ENCODE peak calls at places on chromosomes 6 and 20, in five cellular contexts. Y is activated T-cell treated with anti-CD3 and anti-CD28 coated beads for 1 hour, A is brain microvascular endothelial cell, O is glutamatergic neuron, X is M059J. P is an unnamed sample.

GRCh38 chr6:80610821-80611220 is 504.4 kb downstream of the BCKDHB start:
- DNase-seq in Y (no peak), A (peak), O (no peak), X (peak), P (no peak)

GRCh38 chr6:6781172-6781876 is 192.8 kb downstream of the LY86 start:
- DNase-seq in Y (no peak), A (peak), O (no peak), X (peak), P (peak)

GRCh38 chr6:44034931-44035345 is 92.3 kb downstream of the MRPL14 start:
- DNase-seq in Y (no peak), A (no peak), O (no peak), X (peak), P (peak)

GRCh38 chr6:111686249-111686997 is 80.7 kb upstream of the TRAF3IP2 start:
- DNase-seq in Y (no peak), A (no peak), O (peak), X (no peak), P (no peak)

GRCh38 chr6:6790891-6791290 is 202.4 kb downstream of the LY86 start:
- DNase-seq in Y (no peak), A (no peak), O (no peak), X (peak), P (peak)

GRCh38 chr20:45470939-45471338 is 1.4 kb downstream of the WFDC2 start:
- DNase-seq in Y (no peak), A (no peak), O (no peak), X (peak), P (no peak)

GRCh38 chr20:4087923-4088322 is 72.6 kb upstream of the RNF24 start:
- DNase-seq in Y (no peak), A (peak), O (no peak), X (peak), P (no peak)

GRCh38 chr6:41489284-41489851 is 56.8 kb upstream of the FOXP4 start:
- DNase-seq in Y (no peak), A (no peak), O (no peak), X (no peak), P (no peak)

GRCh38 chr20:51894619-51895018 is 92.3 kb upstream of the SALL4 start:
- DNase-seq in Y (no peak), A (no peak), O (no peak), X (no peak), P (no peak)

GRCh38 chr20:17762243-17762872 is 62.6 kb downstream of the BANF2 start:
- DNase-seq in Y (no peak), A (no peak), O (no peak), X (no peak), P (no peak)

GRCh38 chr20:58700121-58700780 is 7.7 kb downstream of the NPEPL1 start:
- DNase-seq in Y (no peak), A (no peak), O (no peak), X (no peak), P (no peak)

GRCh38 chr6:72363844-72364740 is 257.8 kb upstream of the KCNQ5 start:
- DNase-seq in Y (no peak), A (peak), O (no peak), X (peak), P (peak)

GRCh38 chr6:29414588-29414987 is at the start of gene OR12D1:
- DNase-seq in Y (no peak), A (no peak), O (no peak), X (peak), P (peak)

GRCh38 chr20:10427060-10427692 is 6.8 kb downstream of the MKKS start:
- DNase-seq in Y (peak), A (peak), O (peak), X (peak), P (peak)

GRCh38 chr20:42483694-42484303 is 705.9 kb downstream of the PTPRT start:
- DNase-seq in Y (no peak), A (no peak), O (peak), X (peak), P (no peak)

GRCh38 chr6:105649192-105649591 is 246.3 kb upstream of the PREP start:
- DNase-seq in Y (no peak), A (no peak), O (no peak), X (no peak), P (no peak)

GRCh38 chr6:45540375-45540920 is 162.7 kb upstream of the SUPT3H start:
- DNase-seq in Y (no peak), A (no peak), O (no peak), X (no peak), P (no peak)

GRCh38 chr20:658731-659291 is 5.8 kb upstream of the SRXN1 start:
- DNase-seq in Y (no peak), A (no peak), O (no peak), X (no peak), P (no peak)

GRCh38 chr6:153090241-153090930 is 40.7 kb downstream of the RGS17 start:
- DNase-seq in Y (no peak), A (peak), O (no peak), X (peak), P (peak)

GRCh38 chr6:31402324-31403282 is 792 bp upstream of the MICA start:
- DNase-seq in Y (peak), A (peak), O (no peak), X (peak), P (no peak)

GRCh38 chr20:37627060-37627766 is 66.6 kb upstream of the CTNNBL1 start:
- DNase-seq in Y (no peak), A (peak), O (no peak), X (peak), P (peak)

GRCh38 chr20:24256307-24256706 is 213.1 kb upstream of the SYNDIG1 start:
- DNase-seq in Y (no peak), A (no peak), O (no peak), X (no peak), P (no peak)

GRCh38 chr6:24640166-24640565 is 5.8 kb downstream of the KIAA0319 start:
- DNase-seq in Y (no peak), A (no peak), O (no peak), X (no peak), P (no peak)

GRCh38 chr6:3612341-3613041 is 139.0 kb downstream of the PXDC1 start:
- DNase-seq in Y (no peak), A (peak), O (no peak), X (peak), P (peak)

GRCh38 chr20:37396520-37397075 is 50.7 kb downstream of the SRC start:
- DNase-seq in Y (no peak), A (no peak), O (peak), X (no peak), P (no peak)

GRCh38 chr6:107977283-107977682 is 19.3 kb upstream of the SEC63 start:
- DNase-seq in Y (no peak), A (peak), O (no peak), X (peak), P (peak)

GRCh38 chr6:36127462-36128016 is 2.8 kb upstream of the MAPK13 start:
- DNase-seq in Y (no peak), A (peak), O (no peak), X (peak), P (peak)

GRCh38 chr6:95569560-95569959 is 7.8 kb upstream of the MANEA start:
- DNase-seq in Y (no peak), A (no peak), O (no peak), X (no peak), P (no peak)

GRCh38 chr20:19903168-19903676 is 113.9 kb upstream of the NAA20 start:
- DNase-seq in Y (no peak), A (peak), O (no peak), X (peak), P (no peak)

GRCh38 chr6:124197148-124197547 is 393.5 kb downstream of the NKAIN2 start:
- DNase-seq in Y (no peak), A (no peak), O (no peak), X (no peak), P (no peak)

P was measured in kidney glomerular epithelial cell.